ENCODE peak calls at places on chromosomes 3 and 15, in ten cellular contexts. W, B, V, C, Z, O, K, E, X and A are unnamed samples.
A peak's percentile ranks its signal among the peaks of the same experiment; 100 is the strongest.

GRCh38 chr3:118974356-118975097 is 60.1 kb downstream of the IGSF11 start:
- DNase-seq in W (no peak), B (no peak), V (no peak), C (no peak), Z (no peak), O (no peak), K (no peak), E (no peak), X (no peak), A (no peak)

GRCh38 chr3:120432105-120432860 is 18.5 kb downstream of the FSTL1 start:
- DNase-seq in W (no peak), B (peak; percentile 66), V (no peak), C (no peak), Z (peak; percentile 62), O (no peak), K (no peak), E (no peak), X (no peak), A (no peak)

GRCh38 chr15:72358532-72359180 is 17.2 kb downstream of the HEXA start:
- DNase-seq in W (no peak), B (no peak), V (peak; percentile 45), C (no peak), Z (peak; percentile 97), O (peak; percentile 37), K (peak; percentile 77), E (peak; percentile 36), X (peak; percentile 53), A (no peak)

GRCh38 chr3:136840252-136840651 is 21.3 kb downstream of the SLC35G2 start:
- DNase-seq in W (no peak), B (no peak), V (no peak), C (no peak), Z (peak; percentile 47), O (no peak), K (no peak), E (no peak), X (no peak), A (no peak)

GRCh38 chr3:112811150-112811884 is 35.3 kb downstream of the CD200R1L start:
- DNase-seq in W (no peak), B (peak; percentile 43), V (peak; percentile 52), C (no peak), Z (peak; percentile 90), O (no peak), K (no peak), E (peak; percentile 24), X (peak; percentile 67), A (no peak)

GRCh38 chr3:57927916-57928315 is 80.3 kb upstream of the FLNB start:
- DNase-seq in W (no peak), B (no peak), V (no peak), C (no peak), Z (peak; percentile 72), O (no peak), K (no peak), E (no peak), X (no peak), A (no peak)

GRCh38 chr3:71168961-71169411 is 414.5 kb downstream of the FOXP1 start:
- DNase-seq in W (no peak), B (no peak), V (no peak), C (no peak), Z (peak; percentile 63), O (no peak), K (no peak), E (no peak), X (no peak), A (no peak)

GRCh38 chr3:194244167-194244566 is 107.0 kb downstream of the CPN2 start:
- DNase-seq in W (no peak), B (no peak), V (no peak), C (no peak), Z (no peak), O (peak; percentile 4), K (no peak), E (no peak), X (no peak), A (no peak)

GRCh38 chr3:108818404-108818803 is 4.2 kb upstream of the TRAT1 start:
- DNase-seq in W (no peak), B (no peak), V (no peak), C (peak; percentile 16), Z (peak; percentile 0), O (peak; percentile 28), K (no peak), E (no peak), X (no peak), A (no peak)

GRCh38 chr3:54939591-54940300 is 11.9 kb upstream of the LRTM1 start:
- DNase-seq in W (no peak), B (no peak), V (no peak), C (no peak), Z (peak; percentile 24), O (no peak), K (no peak), E (no peak), X (no peak), A (no peak)

DNA sequence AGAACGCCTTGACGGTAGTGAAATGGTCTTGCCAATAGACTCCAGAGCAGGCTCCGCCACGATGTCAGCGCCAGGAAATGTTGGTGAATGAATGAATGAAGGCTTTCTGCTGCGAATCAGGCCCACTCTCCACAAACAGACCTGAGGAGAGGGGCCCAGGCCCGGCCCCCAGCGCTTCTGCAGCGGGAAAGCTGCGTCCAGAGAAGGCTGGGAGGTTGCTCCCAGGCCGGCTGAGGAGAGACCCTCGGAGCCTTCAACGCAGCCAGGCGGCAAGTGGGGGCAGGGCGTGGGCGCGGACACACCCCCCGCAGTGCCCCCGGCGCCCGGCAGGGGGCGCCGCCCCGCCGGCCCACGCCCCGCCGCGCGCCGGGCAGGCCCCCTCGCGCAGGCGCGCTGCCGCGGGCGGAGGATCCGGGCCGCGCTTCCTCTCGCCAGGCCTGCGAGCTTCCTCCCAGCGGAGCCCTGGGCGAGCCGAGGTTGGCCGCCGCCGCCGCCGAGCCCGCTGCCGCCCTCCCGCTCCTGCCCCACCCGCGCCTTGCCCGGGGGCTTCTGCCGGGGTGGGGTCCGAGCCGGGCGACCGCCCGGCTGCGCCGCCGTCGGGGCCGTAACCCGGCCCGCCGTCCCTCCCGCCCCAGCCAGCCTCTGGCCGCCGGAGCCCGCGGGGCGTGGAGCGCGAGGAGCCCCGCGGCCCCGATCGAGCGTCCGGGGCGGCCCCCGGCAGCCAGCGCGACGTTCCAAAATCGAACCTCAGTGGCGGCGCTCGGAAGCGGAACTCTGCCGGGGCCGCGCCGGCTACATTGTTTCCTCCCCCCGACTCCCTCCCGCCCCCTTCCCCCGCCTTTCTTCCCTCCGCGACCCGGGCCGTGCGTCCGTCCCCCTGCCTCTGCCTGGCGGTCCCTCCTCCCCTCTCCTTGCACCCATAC is at the start of gene CSK:
- DNase-seq in W (peak; percentile 79), B (peak; percentile 87), V (peak; percentile 82), C (peak; percentile 76), Z (peak; percentile 89), O (peak; percentile 81), K (peak; percentile 83), E (peak; percentile 58), X (peak; percentile 83), A (no peak)
- H3K4me1 ChIP-seq in W (peaks cover 22% of the 10 kb centered on the region), B (peaks cover 14% of the 10 kb centered on the region), V (peaks cover 59% of the 10 kb centered on the region), C (peaks cover 90% of the 10 kb centered on the region), Z (peaks cover 23% of the 10 kb centered on the region), O (peaks cover 79% of the 10 kb centered on the region), K (peaks cover 80% of the 10 kb centered on the region), E (peaks cover 62% of the 10 kb centered on the region), X (peaks cover 21% of the 10 kb centered on the region), A (peaks cover 42% of the 10 kb centered on the region)

GRCh38 chr3:147368151-147368550 is 38.2 kb downstream of the ZIC4 start:
- DNase-seq in W (no peak), B (no peak), V (no peak), C (no peak), Z (no peak), O (no peak), K (no peak), E (no peak), X (no peak), A (no peak)

GRCh38 chr3:147367676-147368075 is 38.7 kb downstream of the ZIC4 start:
- DNase-seq in W (no peak), B (no peak), V (no peak), C (no peak), Z (no peak), O (no peak), K (no peak), E (no peak), X (no peak), A (no peak)

GRCh38 chr3:147369231-147369630 is 37.1 kb downstream of the ZIC4 start:
- DNase-seq in W (no peak), B (no peak), V (no peak), C (no peak), Z (no peak), O (no peak), K (no peak), E (no peak), X (no peak), A (no peak)

GRCh38 chr3:147369671-147370123 is 36.6 kb downstream of the ZIC4 start:
- DNase-seq in W (peak; percentile 60), B (no peak), V (no peak), C (no peak), Z (no peak), O (no peak), K (no peak), E (no peak), X (no peak), A (no peak)

GRCh38 chr3:147368561-147369151 is 37.7 kb downstream of the ZIC4 start:
- DNase-seq in W (no peak), B (no peak), V (no peak), C (no peak), Z (no peak), O (no peak), K (no peak), E (no peak), X (no peak), A (no peak)
- H3K27me3 ChIP-seq in W (peaks cover 91% of the 10 kb centered on the region), B (no peaks in the 10 kb centered on the region), V (peaks cover 76% of the 10 kb centered on the region), C (peaks cover 26% of the 10 kb centered on the region), Z (peaks cover 91% of the 10 kb centered on the region), O (peaks cover 96% of the 10 kb centered on the region), K (peaks cover 86% of the 10 kb centered on the region), E (peaks cover 76% of the 10 kb centered on the region), X (peaks cover 2% of the 10 kb centered on the region), A (no peaks in the 10 kb centered on the region)

GRCh38 chr15:74419432-74419831 is 14.3 kb downstream of the SEMA7A start:
- DNase-seq in W (no peak), B (no peak), V (no peak), C (no peak), Z (no peak), O (no peak), K (no peak), E (no peak), X (no peak), A (no peak)
- H3K4me1 ChIP-seq in W (peaks cover 27% of the 10 kb centered on the region), B (peaks cover 22% of the 10 kb centered on the region), V (peaks cover 32% of the 10 kb centered on the region), C (no peaks in the 10 kb centered on the region), Z (peaks cover 79% of the 10 kb centered on the region), O (no peaks in the 10 kb centered on the region), K (peaks cover 10% of the 10 kb centered on the region), E (peaks cover 16% of the 10 kb centered on the region), X (peaks cover 5% of the 10 kb centered on the region), A (peaks cover 11% of the 10 kb centered on the region)

DNA sequence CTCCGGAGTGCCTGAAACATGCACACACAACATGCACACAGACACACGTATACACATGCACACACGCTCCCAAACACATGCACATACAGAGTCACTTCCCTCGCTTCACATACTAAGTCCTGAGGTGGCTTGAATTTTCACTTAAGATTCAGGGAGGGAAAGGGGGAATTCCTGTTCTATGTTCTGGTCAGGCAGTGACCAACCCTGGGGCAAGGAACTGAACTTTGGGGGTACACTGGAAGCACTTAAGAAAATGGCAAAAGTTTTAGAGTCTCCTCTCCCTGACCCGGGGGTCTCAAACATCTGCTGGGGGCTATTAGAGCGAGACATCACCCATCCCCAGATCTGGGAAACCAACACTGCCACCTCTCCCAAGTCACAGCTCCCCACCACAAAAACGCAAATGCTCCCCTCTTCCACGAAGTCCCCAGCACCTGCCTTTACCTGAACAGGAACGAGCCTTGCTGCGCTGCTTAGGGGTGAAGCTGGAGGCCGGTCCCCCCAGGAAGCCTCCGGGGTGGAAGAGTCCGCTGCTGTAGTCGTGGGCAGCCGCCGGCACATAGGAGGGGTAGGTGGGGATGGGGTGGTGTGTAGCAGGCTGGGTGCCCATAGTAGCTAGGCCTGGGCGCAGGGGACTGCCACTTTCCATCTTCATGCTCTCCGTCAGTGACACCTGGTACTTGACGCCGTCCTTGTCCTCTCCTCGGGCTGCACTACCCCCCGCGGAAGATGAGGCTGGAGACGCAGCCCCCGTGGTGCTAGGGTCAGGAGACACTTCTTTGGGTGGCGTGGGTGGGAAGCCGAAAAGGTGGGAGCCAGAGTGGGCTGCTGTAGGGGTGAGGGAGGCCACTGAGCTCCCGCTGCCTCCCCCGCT is 7.5 kb downstream of the GATA2 start:
- DNase-seq in W (no peak), B (no peak), V (no peak), C (no peak), Z (peak; percentile 56), O (no peak), K (peak; percentile 41), E (no peak), X (no peak), A (no peak)
- H3K27me3 ChIP-seq in W (peaks cover 100% of the 10 kb centered on the region), B (peaks cover 2% of the 10 kb centered on the region), V (peaks cover 95% of the 10 kb centered on the region), C (peaks cover 11% of the 10 kb centered on the region), Z (no peaks in the 10 kb centered on the region), O (peaks cover 100% of the 10 kb centered on the region), K (peaks cover 100% of the 10 kb centered on the region), E (peaks cover 98% of the 10 kb centered on the region), X (no peaks in the 10 kb centered on the region), A (peaks cover 66% of the 10 kb centered on the region)